ENCODE peak calls at places on chromosome 7, in four cellular contexts. Q is B cell, U is left cardiac atrium, O is HFF-Myc. H is an unnamed sample.

GRCh38 chr7:137961200-137962177 is 40.4 kb downstream of the CREB3L2 start:
- DNase-seq in U (no peak), O (no peak), Q (no peak), H (no peak)

GRCh38 chr7:159083001-159083697 is 61.5 kb downstream of the VIPR2 start:
- DNase-seq in O (no peak), U (no peak), Q (no peak), H (no peak)

GRCh38 chr7:1858435-1859265 is 188.6 kb downstream of the ELFN1 start:
- DNase-seq in U (peak; percentile 15), O (no peak), Q (no peak), H (no peak)

GRCh38 chr7:66413379-66414114 is 208.4 kb downstream of the TPST1 start:
- DNase-seq in U (peak; percentile 89), O (peak; percentile 37), Q (peak; percentile 90), H (peak; percentile 96)

GRCh38 chr7:114414151-114415053 is at the start of gene FOXP2:
- DNase-seq in U (no peak), Q (no peak), O (no peak), H (no peak)

GRCh38 chr7:36838616-36839015 is 114.3 kb upstream of the AOAH start:
- DNase-seq in Q (no peak), O (no peak), U (no peak), H (no peak)

GRCh38 chr7:141974831-141975230 is 1.3 kb upstream of the TAS2R38 start:
- DNase-seq in U (no peak), O (no peak), Q (no peak), H (no peak)

GRCh38 chr7:105101864-105102263 is 87.9 kb downstream of the KMT2E start:
- DNase-seq in Q (no peak), U (no peak), O (no peak), H (no peak)

GRCh38 chr7:90599892-90600555 is 3.9 kb downstream of the CDK14 start:
- DNase-seq in U (no peak), Q (no peak), O (no peak), H (peak; percentile 22)

GRCh38 chr7:41030673-41031072 is 672.2 kb downstream of the INHBA start:
- DNase-seq in O (no peak), Q (no peak), U (no peak), H (no peak)

GRCh38 chr7:19020062-19020461 is 97.4 kb downstream of the TWIST1 start:
- DNase-seq in U (no peak), Q (no peak), O (no peak), H (no peak)

GRCh38 chr7:38535013-38535412 is 96.2 kb downstream of the AMPH start:
- DNase-seq in O (no peak), Q (no peak), U (no peak), H (no peak)

GRCh38 chr7:22822486-22823141 is at the start of gene TOMM7:
- DNase-seq in U (peak; percentile 93), Q (peak; percentile 91), O (peak; percentile 91), H (peak; percentile 97)

GRCh38 chr7:3194501-3195141 is 106.4 kb upstream of the SDK1 start:
- DNase-seq in U (no peak), Q (no peak), O (peak; percentile 85), H (no peak)

GRCh38 chr7:28240466-28240865 is 59.9 kb upstream of the JAZF1 start:
- DNase-seq in O (no peak), U (no peak), Q (no peak), H (no peak)

GRCh38 chr7:87926581-87927461 is 7.2 kb upstream of the ADAM22 start:
- DNase-seq in U (no peak), O (no peak), Q (no peak), H (no peak)